ENCODE peak calls at places on chromosomes 11 and 22, in five cellular contexts. D is HCT116, N is H1, G is K562, R is GM12878. C is an unnamed sample.

GRCh38 chr22:48950151-48950915 is 877.3 kb downstream of the BRD1 start:
- DNase-seq in D (no peak), N (no peak), G (no peak), R (no peak), C (no peak)

GRCh38 chr11:2459016-2459725 is 14.4 kb downstream of the KCNQ1 start:
- DNase-seq in D (no peak), N (no peak), G (no peak), R (no peak), C (no peak)

GRCh38 chr22:32473388-32473952 is 1.1 kb upstream of the FBXO7 start:
- DNase-seq in D (peak; percentile 68), N (no peak), G (peak; percentile 22), R (peak; percentile 34), C (peak; percentile 76)

GRCh38 chr22:43370045-43370444 is 26.9 kb upstream of the SCUBE1 start:
- DNase-seq in D (no peak), N (no peak), G (no peak), R (no peak), C (no peak)

GRCh38 chr11:65907878-65908277 is 7.7 kb upstream of the FOSL1 start:
- DNase-seq in D (no peak), N (no peak), G (no peak), R (no peak), C (no peak)

GRCh38 chr11:86047275-86047991 is 21.5 kb downstream of the PICALM start:
- DNase-seq in D (no peak), N (no peak), G (no peak), R (no peak), C (no peak)

GRCh38 chr11:94025695-94026394 is 4.7 kb downstream of the HEPHL1 start:
- DNase-seq in D (no peak), N (no peak), G (no peak), R (no peak), C (no peak)

GRCh38 chr22:45284705-45285305 is at the start of gene UPK3A:
- DNase-seq in D (peak; percentile 33), N (no peak), G (peak; percentile 20), R (no peak), C (no peak)

GRCh38 chr22:23913306-23913660 is 19.1 kb downstream of the MIF start:
- DNase-seq in D (no peak), N (no peak), G (no peak), R (no peak), C (no peak)

GRCh38 chr11:1299621-1300020 is 9.8 kb downstream of the TOLLIP start:
- DNase-seq in D (no peak), N (no peak), G (no peak), R (no peak), C (no peak)

GRCh38 chr11:72721689-72722049 is 30.5 kb downstream of the ARAP1 start:
- DNase-seq in D (no peak), N (no peak), G (no peak), R (no peak), C (no peak)

GRCh38 chr22:30325724-30326703 is 727 bp downstream of the TBC1D10A start:
- DNase-seq in D (no peak), N (no peak), G (peak; percentile 82), R (no peak), C (no peak)

GRCh38 chr11:65562788-65563187 is 4.6 kb upstream of the LTBP3 start:
- DNase-seq in D (no peak), N (no peak), G (no peak), R (no peak), C (no peak)

GRCh38 chr11:126115820-126116319 is 53.2 kb upstream of the CDON start:
- DNase-seq in D (peak; percentile 7), N (no peak), G (no peak), R (no peak), C (peak; percentile 93)

GRCh38 chr22:44907765-44908737 is 101.8 kb downstream of the PHF21B start:
- DNase-seq in D (no peak), N (no peak), G (no peak), R (no peak), C (no peak)

GRCh38 chr22:30864441-30865420 is 103.8 kb downstream of the MORC2 start:
- DNase-seq in D (no peak), N (no peak), G (no peak), R (no peak), C (no peak)

GRCh38 chr11:43285826-43286225 is 26.0 kb upstream of the API5 start:
- DNase-seq in D (no peak), N (no peak), G (no peak), R (no peak), C (no peak)

GRCh38 chr22:41526802-41527799 is 17.2 kb downstream of the POLR3H start:
- DNase-seq in D (no peak), N (no peak), G (peak; percentile 76), R (no peak), C (no peak)

GRCh38 chr11:77086521-77087472 is 15.8 kb upstream of the OMP start:
- DNase-seq in D (no peak), N (no peak), G (no peak), R (no peak), C (peak; percentile 39)

GRCh38 chr11:44246726-44247125 is 63.2 kb downstream of the ALX4 start:
- DNase-seq in D (no peak), N (no peak), G (no peak), R (no peak), C (no peak)

GRCh38 chr11:70742553-70743291 is 344.4 kb downstream of the CTTN start:
- DNase-seq in D (no peak), N (peak; percentile 51), G (peak; percentile 94), R (no peak), C (no peak)

GRCh38 chr22:49664891-49665290 is 162.8 kb downstream of the BRD1 start:
- DNase-seq in D (no peak), N (no peak), G (no peak), R (no peak), C (no peak)

GRCh38 chr11:34251640-34251980 is 106.2 kb downstream of the ABTB2 start:
- DNase-seq in D (no peak), N (no peak), G (no peak), R (no peak), C (no peak)

GRCh38 chr11:108398439-108398838 is 68.9 kb downstream of the C11orf65 start:
- DNase-seq in D (no peak), N (no peak), G (no peak), R (no peak), C (no peak)

GRCh38 chr22:49262167-49262566 is 565.5 kb downstream of the BRD1 start:
- DNase-seq in D (no peak), N (no peak), G (no peak), R (no peak), C (no peak)

GRCh38 chr11:122115520-122116343 is at the start of gene BLID:
- DNase-seq in D (no peak), N (no peak), G (no peak), R (no peak), C (peak; percentile 7)

GRCh38 chr11:3853935-3854659 is 1.4 kb upstream of the STIM1 start:
- DNase-seq in D (no peak), N (no peak), G (no peak), R (peak; percentile 86), C (no peak)

GRCh38 chr22:20109411-20110358 is 6.2 kb upstream of the RANBP1 start:
- DNase-seq in D (no peak), N (no peak), G (peak; percentile 62), R (no peak), C (no peak)

GRCh38 chr22:49203863-49204598 is 623.6 kb downstream of the BRD1 start:
- DNase-seq in D (no peak), N (no peak), G (no peak), R (no peak), C (no peak)

GRCh38 chr11:3022982-3023381 is 30.9 kb upstream of the NAP1L4 start:
- DNase-seq in D (no peak), N (no peak), G (no peak), R (no peak), C (no peak)

GRCh38 chr22:44587004-44587793 is 89.2 kb upstream of the RTL6 start:
- DNase-seq in D (no peak), N (no peak), G (no peak), R (no peak), C (no peak)

DNA sequence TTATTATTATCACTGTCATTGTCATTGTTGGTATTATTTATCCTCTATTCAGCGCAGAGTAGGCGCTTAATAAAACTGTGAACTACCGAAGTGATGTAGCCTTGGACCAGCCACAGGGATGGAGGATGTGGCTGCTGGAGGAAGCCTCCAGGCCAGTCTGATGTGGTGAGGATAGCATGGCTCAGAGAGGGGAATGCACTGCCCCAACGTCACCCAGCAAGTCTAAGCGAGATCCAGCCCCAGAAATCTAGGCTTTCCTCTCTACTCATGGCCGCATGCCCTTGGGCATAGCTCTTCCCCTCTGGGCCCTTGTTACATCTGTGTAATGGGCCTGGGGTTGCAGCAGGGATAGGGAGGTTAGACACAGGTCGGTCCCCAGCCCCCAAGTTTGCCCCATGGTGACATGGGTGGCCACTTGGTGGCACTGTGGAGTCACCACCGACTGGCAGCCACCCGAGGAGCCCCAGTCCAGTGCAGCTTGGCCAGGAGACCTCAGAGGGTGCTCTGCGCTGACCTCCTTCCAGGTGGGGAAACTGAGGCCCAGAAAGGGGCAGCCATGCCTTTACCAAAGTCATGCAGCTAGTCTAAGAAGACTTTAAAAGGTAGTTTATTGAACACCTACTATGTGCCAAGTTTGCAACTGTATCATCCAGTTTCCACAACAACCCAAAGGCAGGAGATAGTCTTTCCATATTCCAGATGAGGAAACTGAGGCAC is 395.7 kb downstream of the MN1 start:
- DNase-seq in D (peak; percentile 18), N (peak; percentile 25), G (peak; percentile 70), R (no peak), C (peak; percentile 16)
- TF ChIP-seq CEBPB in D (no peak), N (no peak), G (no peak), R (no peak), C (no peak)

GRCh38 chr11:9089636-9090035 is 1.8 kb downstream of the SCUBE2 start:
- DNase-seq in D (no peak), N (no peak), G (no peak), R (no peak), C (no peak)
- TF ChIP-seq POLR2A in D (no peak), N (no peak), G (no peak), R (no peak), C (no peak)

GRCh38 chr22:35454416-35455054 is 54.6 kb downstream of the MCM5 start:
- DNase-seq in D (no peak), N (no peak), G (no peak), R (no peak), C (no peak)
- TF ChIP-seq EZH2 in D (no peak), N (no peak), G (no peak), R (no peak), C (no peak)

GRCh38 chr11:116507849-116508695 is 264.7 kb downstream of the BUD13 start:
- DNase-seq in D (no peak), N (no peak), G (no peak), R (no peak), C (no peak)

GRCh38 chr11:116510886-116511650 is 261.7 kb downstream of the BUD13 start:
- DNase-seq in D (no peak), N (no peak), G (no peak), R (no peak), C (no peak)

GRCh38 chr11:116509566-116509965 is 263.2 kb downstream of the BUD13 start:
- DNase-seq in D (no peak), N (no peak), G (no peak), R (no peak), C (no peak)

GRCh38 chr11:116511684-116512083 is 261.1 kb downstream of the BUD13 start:
- DNase-seq in D (no peak), N (no peak), G (no peak), R (no peak), C (no peak)

DNA sequence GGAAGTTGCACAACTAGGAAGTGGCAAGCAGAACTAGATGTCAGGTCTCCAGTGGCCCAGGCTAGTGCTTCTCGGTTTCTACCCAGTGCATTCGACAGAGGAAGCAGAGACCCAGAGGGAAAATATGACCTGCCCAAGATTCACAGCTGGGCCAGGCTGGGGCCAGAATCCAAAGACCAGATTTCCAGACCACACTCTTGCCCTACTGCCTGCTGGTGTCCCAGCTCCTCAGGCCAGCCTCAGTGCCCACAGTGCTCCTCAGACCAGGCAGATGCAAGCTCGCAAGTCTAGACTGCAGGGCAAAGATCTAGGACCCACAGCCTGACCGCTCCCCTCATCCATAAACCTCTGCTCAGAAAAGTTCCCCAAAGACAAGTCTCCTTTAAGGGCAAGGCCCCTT is 262.6 kb downstream of the BUD13 start:
- DNase-seq in D (no peak), N (no peak), G (no peak), R (no peak), C (no peak)
- TF ChIP-seq CEBPB in D (no peak), N (no peak), G (no peak), R (no peak), C (no peak)

C was measured in HepG2.